ENCODE peak calls at places on chromosomes 6 and 20, in six cellular contexts. G, T, J, A, X and S are unnamed samples. For H3K4me1 and H3K36me3, the result is how much of the 10 kb centered on the place peaks cover.

GRCh38 chr6:7129360-7129759 is 21.6 kb downstream of the RREB1 start:
- DNase-seq in G (no peak), T (no peak), J (no peak), A (no peak), X (no peak), S (no peak)

GRCh38 chr20:39112196-39112743 is 150.1 kb downstream of the DHX35 start:
- DNase-seq in G (peak), T (peak), J (no peak), A (peak), X (peak), S (no peak)

GRCh38 chr20:32534661-32535240 is 50.4 kb downstream of the NOL4L start:
- DNase-seq in G (no peak), T (no peak), J (no peak), A (peak), X (no peak), S (no peak)

GRCh38 chr6:12203001-12203400 is 87.2 kb upstream of the EDN1 start:
- DNase-seq in G (no peak), T (peak), J (no peak), A (peak), X (peak), S (no peak)

GRCh38 chr6:157325069-157325805 is 1.9 kb upstream of the TMEM242 start:
- DNase-seq in G (no peak), T (no peak), J (no peak), A (no peak), X (no peak), S (no peak)

GRCh38 chr6:7561153-7561964 is 19.9 kb downstream of the DSP start:
- DNase-seq in G (no peak), T (no peak), J (no peak), A (no peak), X (peak), S (no peak)

GRCh38 chr6:121235386-121235785 is 98.9 kb downstream of the TBC1D32 start:
- DNase-seq in G (no peak), T (no peak), J (no peak), A (no peak), X (no peak), S (no peak)

GRCh38 chr6:167210375-167211295 is 52.9 kb upstream of the GPR31 start:
- DNase-seq in G (peak), T (no peak), J (no peak), A (no peak), X (no peak), S (no peak)

GRCh38 chr6:19086480-19086879 is 699.3 kb downstream of the RNF144B start:
- DNase-seq in G (no peak), T (no peak), J (no peak), A (peak), X (no peak), S (no peak)

GRCh38 chr6:136335736-136336362 is 46.2 kb upstream of the BCLAF1 start:
- DNase-seq in G (no peak), T (no peak), J (no peak), A (no peak), X (no peak), S (peak)

GRCh38 chr6:37777272-37777736 is 42.2 kb upstream of the ZFAND3 start:
- DNase-seq in G (no peak), T (no peak), J (no peak), A (peak), X (peak), S (no peak)

GRCh38 chr6:56247654-56248122 is 308 bp upstream of the COL21A1 start:
- DNase-seq in G (no peak), T (no peak), J (no peak), A (no peak), X (no peak), S (no peak)

GRCh38 chr6:13044896-13045295 is 283.4 kb downstream of the TBC1D7 start:
- DNase-seq in G (no peak), T (no peak), J (no peak), A (no peak), X (no peak), S (no peak)

GRCh38 chr6:43898358-43899131 is 128.5 kb downstream of the VEGFA start:
- DNase-seq in G (no peak), T (no peak), J (no peak), A (no peak), X (no peak), S (no peak)

GRCh38 chr6:50724381-50725124 is 11.2 kb downstream of the TFAP2D start:
- DNase-seq in G (no peak), T (no peak), J (no peak), A (peak), X (no peak), S (no peak)

GRCh38 chr6:94769197-94769596 is 808.1 kb upstream of the MANEA start:
- DNase-seq in G (no peak), T (no peak), J (no peak), A (peak), X (no peak), S (no peak)

GRCh38 chr6:71457883-71458282 is 169.3 kb downstream of the OGFRL1 start:
- DNase-seq in G (no peak), T (no peak), J (no peak), A (no peak), X (no peak), S (no peak)

GRCh38 chr6:26394289-26394688 is 7.8 kb upstream of the BTN3A1 start:
- DNase-seq in G (no peak), T (peak), J (no peak), A (no peak), X (no peak), S (no peak)

GRCh38 chr6:123925360-123925759 is 121.7 kb downstream of the NKAIN2 start:
- DNase-seq in G (no peak), T (no peak), J (no peak), A (no peak), X (no peak), S (no peak)

GRCh38 chr6:90038951-90039653 is 144.8 kb downstream of the GJA10 start:
- DNase-seq in G (no peak), T (no peak), J (no peak), A (no peak), X (no peak), S (no peak)

GRCh38 chr20:62065669-62066338 is at the start of gene TAF4:
- DNase-seq in G (peak), T (peak), J (peak), A (peak), X (peak), S (no peak)

GRCh38 chr6:112475083-112475482 is 128.0 kb downstream of the RFPL4B start:
- DNase-seq in G (no peak), T (peak), J (no peak), A (no peak), X (no peak), S (no peak)

GRCh38 chr6:45075246-45075645 is 252.9 kb upstream of the RUNX2 start:
- DNase-seq in G (no peak), T (peak), J (no peak), A (no peak), X (no peak), S (no peak)

GRCh38 chr6:18207949-18208348 is 52.7 kb downstream of the KDM1B start:
- DNase-seq in G (no peak), T (no peak), J (no peak), A (no peak), X (no peak), S (no peak)

DNA sequence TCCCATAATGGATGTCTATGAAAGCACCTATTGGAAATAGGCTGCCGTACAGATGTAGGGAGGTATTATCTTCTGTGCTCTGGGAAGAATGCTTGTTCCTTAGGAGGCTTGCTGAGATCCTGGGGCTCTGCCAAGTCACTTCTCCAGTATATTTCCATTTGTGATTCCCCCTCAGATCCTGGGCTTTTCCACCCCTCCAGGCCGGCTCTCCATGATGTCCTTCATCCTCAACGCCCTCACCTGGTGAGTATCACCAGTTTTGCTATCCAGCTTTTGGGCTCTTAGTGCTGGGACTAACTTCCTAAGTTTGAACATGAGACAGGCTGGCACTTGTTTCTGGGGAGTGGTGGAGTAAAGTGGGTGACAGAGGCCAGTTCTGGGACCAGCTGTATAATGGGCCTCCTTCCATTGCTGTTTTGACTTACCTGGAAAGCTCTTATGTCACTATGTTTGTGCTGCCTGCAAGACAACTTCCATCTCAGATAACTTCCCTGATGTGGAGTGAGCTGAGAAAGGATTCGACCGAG is 2.6 kb downstream of the SYS1 start:
- DNase-seq in G (no peak), T (no peak), J (no peak), A (no peak), X (no peak), S (no peak)
- H3K4me1 ChIP-seq in G (under half), T (under half), J (under half), A (under half), X (under half), S (under half)

GRCh38 chr6:138410048-138410735 is 6.2 kb downstream of the HEBP2 start:
- DNase-seq in G (peak), T (no peak), J (no peak), A (no peak), X (no peak), S (no peak)
- H3K36me3 ChIP-seq in G (under half), T (under half), J (half or more), A (under half), X (under half), S (half or more)

DNA sequence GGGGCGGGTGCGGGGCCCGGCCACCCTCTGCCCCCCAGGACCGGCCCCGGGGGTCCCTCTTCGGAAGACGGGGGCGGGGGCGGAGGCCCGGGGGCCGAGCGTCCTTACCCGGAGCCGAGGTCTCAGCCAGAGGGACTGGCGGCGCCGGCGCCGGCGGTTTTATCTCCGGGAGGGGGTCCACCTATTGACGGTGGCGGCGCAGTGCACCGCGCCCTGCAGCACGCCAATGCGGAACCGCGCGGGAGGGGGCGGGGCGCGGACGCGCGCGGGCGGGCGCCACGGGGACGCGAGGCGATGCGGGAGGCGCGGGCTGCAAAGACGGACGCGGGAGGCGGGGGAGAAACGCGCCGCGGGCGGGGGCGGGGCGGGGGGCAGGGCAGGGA is at the start of gene EEF1A2:
- DNase-seq in G (no peak), T (no peak), J (peak), A (no peak), X (peak), S (no peak)
- H3K4me3 ChIP-seq in G (peak), T (peak), J (peak), A (peak), X (peak), S (peak)

GRCh38 chr20:36861625-36861874 is 14.4 kb upstream of the TLDC2 start:
- DNase-seq in G (no peak), T (no peak), J (no peak), A (no peak), X (no peak), S (no peak)

GRCh38 chr20:36860339-36860738 is 15.6 kb upstream of the TLDC2 start:
- DNase-seq in G (no peak), T (no peak), J (no peak), A (no peak), X (no peak), S (no peak)

GRCh38 chr20:36862857-36863668 is 12.9 kb upstream of the TLDC2 start:
- DNase-seq in G (no peak), T (peak), J (peak), A (peak), X (peak), S (no peak)

GRCh38 chr20:36860811-36861624 is 14.9 kb upstream of the TLDC2 start:
- DNase-seq in G (no peak), T (no peak), J (no peak), A (no peak), X (no peak), S (no peak)

DNA sequence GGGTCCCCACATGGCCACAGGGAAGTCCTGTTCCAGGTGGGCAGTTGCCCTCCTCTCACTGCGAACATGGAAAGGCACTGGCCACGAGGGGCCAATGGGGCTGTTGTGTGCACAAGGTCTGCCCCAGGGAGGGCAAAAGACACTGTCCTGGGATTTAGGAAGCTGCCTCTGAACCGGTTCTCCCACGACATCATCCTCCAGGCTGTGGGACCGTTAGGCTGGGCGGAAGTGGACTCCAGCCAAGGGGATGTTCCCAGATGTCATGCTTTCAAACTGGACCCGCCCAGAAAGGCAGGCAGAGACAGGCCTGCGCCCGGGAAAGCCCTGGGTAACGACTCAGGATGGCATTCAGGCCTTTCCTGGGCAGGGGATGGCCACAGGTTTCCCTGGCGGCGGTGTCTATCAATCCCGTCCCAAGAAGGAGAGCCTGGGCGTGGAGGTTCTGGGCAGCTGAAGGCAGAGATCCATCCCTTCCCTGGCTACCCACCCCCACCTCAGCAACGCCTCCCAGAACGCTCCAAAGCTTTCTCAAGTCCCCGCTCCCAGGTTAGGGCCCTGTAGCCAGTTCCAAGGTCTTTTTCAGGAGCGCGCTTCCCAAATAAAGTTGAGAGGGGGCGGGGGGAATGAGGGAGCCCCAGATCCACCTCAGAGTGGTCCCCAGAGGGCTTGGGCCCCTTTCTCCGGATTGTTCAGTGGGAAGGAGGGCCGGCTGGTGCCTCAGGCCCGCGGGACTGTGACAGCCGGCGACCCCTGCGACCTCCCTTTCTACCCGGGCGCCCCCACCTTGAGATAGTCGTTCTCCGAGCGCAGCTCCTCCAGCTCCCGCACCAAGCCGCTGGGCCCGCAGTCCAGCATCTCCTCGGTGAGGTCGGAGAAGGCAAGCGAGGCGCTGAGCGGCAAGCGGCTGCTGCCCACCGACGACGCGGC is 13.8 kb upstream of the TLDC2 start:
- DNase-seq in G (peak), T (peak), J (peak), A (peak), X (peak), S (peak)
- H3K4me1 ChIP-seq in G (under half), T (under half), J (under half), A (under half), X (under half), S (half or more)

DNA sequence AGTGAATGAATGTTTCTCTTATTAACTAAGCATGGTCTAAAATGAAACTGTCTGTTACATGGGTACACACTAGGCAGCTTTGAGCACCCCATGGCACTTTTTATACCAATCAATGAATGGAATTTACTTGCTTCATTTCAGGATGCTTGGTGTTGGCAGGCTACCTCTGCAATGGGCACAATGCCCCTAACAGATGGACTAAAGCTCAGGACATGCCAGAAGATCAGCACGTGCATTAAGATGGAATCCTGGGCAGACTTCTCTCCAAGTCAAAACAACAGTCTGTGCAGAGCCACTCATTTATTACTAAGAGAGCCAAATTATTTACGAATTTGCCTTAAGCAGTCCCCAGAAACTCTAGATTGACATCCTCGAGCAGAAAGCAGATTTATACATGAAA is 55.8 kb upstream of the SCML4 start:
- DNase-seq in G (no peak), T (no peak), J (no peak), A (no peak), X (no peak), S (no peak)
- H3K36me3 ChIP-seq in G (under half), T (half or more), J (half or more), A (under half), X (under half), S (under half)

GRCh38 chr6:36119927-36120477 is 10.3 kb upstream of the MAPK13 start:
- DNase-seq in G (no peak), T (no peak), J (no peak), A (no peak), X (no peak), S (no peak)

GRCh38 chr6:36120539-36120938 is 9.8 kb upstream of the MAPK13 start:
- DNase-seq in G (no peak), T (no peak), J (no peak), A (no peak), X (no peak), S (peak)

GRCh38 chr6:36121752-36122494 is 8.4 kb upstream of the MAPK13 start:
- DNase-seq in G (no peak), T (no peak), J (no peak), A (no peak), X (no peak), S (no peak)

GRCh38 chr6:36122495-36123269 is 7.6 kb upstream of the MAPK13 start:
- DNase-seq in G (no peak), T (no peak), J (no peak), A (no peak), X (no peak), S (no peak)

GRCh38 chr6:36120979-36121706 is 9.2 kb upstream of the MAPK13 start:
- DNase-seq in G (peak), T (no peak), J (peak), A (peak), X (no peak), S (no peak)
- H3K4me3 ChIP-seq in G (no peak), T (no peak), J (no peak), A (no peak), X (no peak), S (no peak)

DNA sequence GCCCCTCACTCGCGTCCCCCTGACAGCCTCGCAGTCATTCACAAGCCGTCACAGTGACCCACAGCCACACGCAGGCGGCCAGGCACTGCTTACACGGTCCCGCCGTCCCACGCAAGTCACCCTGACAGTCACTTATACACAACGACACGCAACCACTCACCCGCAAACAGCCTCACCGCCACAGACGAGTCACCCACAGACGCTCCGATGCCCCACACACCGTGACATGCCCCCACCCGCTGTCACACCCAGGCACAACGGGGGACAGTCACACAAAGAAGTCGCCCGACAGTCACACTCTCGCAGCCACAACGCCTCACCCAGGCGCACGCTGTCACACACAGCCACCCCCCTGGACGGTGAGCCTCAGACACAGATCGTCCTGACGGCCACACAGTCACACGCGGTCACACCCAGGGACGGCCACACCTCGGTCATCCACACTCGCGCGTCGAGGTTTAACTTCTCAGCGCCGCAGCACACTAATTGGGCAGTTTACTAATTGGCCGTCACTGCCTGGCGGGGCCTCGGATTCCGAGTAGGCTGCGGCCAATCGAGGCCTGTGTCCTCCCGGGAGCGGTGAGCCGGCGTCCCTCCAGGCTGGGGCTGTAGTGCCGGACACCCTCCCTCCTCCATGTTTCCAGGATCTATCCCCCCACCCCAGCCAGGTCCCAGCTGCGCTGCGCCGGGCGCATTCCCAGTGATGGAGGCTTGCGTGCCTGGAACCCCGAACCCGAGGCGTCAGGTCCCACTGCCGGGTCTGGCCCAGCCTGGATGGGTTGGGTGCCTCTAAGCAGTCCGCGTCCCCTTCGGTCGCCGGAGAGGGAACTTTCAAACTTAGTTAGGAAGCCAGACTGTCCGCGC is 789 bp downstream of the TOX2 start:
- DNase-seq in G (no peak), T (peak), J (no peak), A (peak), X (no peak), S (no peak)
- H3K4me1 ChIP-seq in G (under half), T (under half), J (under half), A (under half), X (under half), S (under half)

GRCh38 chr6:47767102-47767501 is 14.7 kb upstream of the OPN5 start:
- DNase-seq in G (no peak), T (no peak), J (no peak), A (no peak), X (no peak), S (no peak)

GRCh38 chr6:47772359-47772758 is 9.5 kb upstream of the OPN5 start:
- DNase-seq in G (no peak), T (no peak), J (no peak), A (no peak), X (no peak), S (no peak)

GRCh38 chr6:47769951-47770350 is 11.9 kb upstream of the OPN5 start:
- DNase-seq in G (no peak), T (no peak), J (no peak), A (no peak), X (no peak), S (no peak)

GRCh38 chr6:47762502-47762901 is 19.3 kb upstream of the OPN5 start:
- DNase-seq in G (no peak), T (no peak), J (no peak), A (no peak), X (no peak), S (no peak)

GRCh38 chr6:47766445-47766844 is 15.4 kb upstream of the OPN5 start:
- DNase-seq in G (no peak), T (no peak), J (no peak), A (no peak), X (no peak), S (no peak)
- H3K36me3 ChIP-seq in G (under half), T (under half), J (under half), A (under half), X (under half), S (under half)

DNA sequence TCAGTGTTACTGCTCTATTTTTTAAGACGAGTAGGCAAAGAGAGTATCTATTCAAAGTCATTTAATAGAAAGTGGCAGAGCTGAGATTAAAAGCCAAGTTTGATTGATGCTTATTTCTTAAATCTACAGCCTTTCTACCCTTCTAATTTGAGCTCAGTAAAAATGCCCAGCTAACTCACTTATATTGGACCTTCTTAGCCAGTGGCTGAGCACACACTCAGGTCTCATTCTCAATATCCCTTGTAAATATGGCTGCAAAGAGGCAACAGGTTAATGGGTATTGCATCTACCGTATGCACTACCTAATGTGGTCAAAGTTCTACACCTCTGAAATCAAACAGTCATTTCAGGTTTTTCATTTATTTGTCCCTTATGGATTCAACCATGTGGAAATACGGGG is 6.7 kb downstream of the PKIB start:
- DNase-seq in G (no peak), T (no peak), J (no peak), A (no peak), X (no peak), S (no peak)
- H3K4me3 ChIP-seq in G (no peak), T (no peak), J (no peak), A (no peak), X (no peak), S (no peak)